ENCODE peak calls at places on chromosomes 6 and 20, in six cellular contexts. One of them, this sample, is unnamed.

GRCh38 chr20:1324598-1325172 is 4.3 kb downstream of the SDCBP2 start:
- DNase-seq in CD8-positive, alpha-beta T cell: peak
- DNase-seq in RWPE2: peak
- DNase-seq in upper lobe of left lung: peak
- DNase-seq in HFF-Myc: no peak
- DNase-seq in natural killer cell: peak
- DNase-seq in this sample: peak

GRCh38 chr20:17832236-17832635 is 132.5 kb downstream of the BANF2 start:
- DNase-seq in CD8-positive, alpha-beta T cell: no peak
- DNase-seq in RWPE2: no peak
- DNase-seq in upper lobe of left lung: no peak
- DNase-seq in HFF-Myc: no peak
- DNase-seq in natural killer cell: no peak
- DNase-seq in this sample: no peak

GRCh38 chr6:22774129-22774528 is 204.8 kb downstream of the HDGFL1 start:
- DNase-seq in CD8-positive, alpha-beta T cell: no peak
- DNase-seq in RWPE2: no peak
- DNase-seq in upper lobe of left lung: no peak
- DNase-seq in HFF-Myc: no peak
- DNase-seq in natural killer cell: no peak
- DNase-seq in this sample: no peak

GRCh38 chr6:130679684-130680083 is 147.5 kb upstream of the SMLR1 start:
- DNase-seq in CD8-positive, alpha-beta T cell: no peak
- DNase-seq in RWPE2: no peak
- DNase-seq in upper lobe of left lung: no peak
- DNase-seq in HFF-Myc: no peak
- DNase-seq in natural killer cell: no peak
- DNase-seq in this sample: no peak

GRCh38 chr6:17167327-17167979 is 65.6 kb downstream of the STMND1 start:
- DNase-seq in CD8-positive, alpha-beta T cell: no peak
- DNase-seq in RWPE2: no peak
- DNase-seq in upper lobe of left lung: peak
- DNase-seq in HFF-Myc: peak
- DNase-seq in natural killer cell: no peak
- DNase-seq in this sample: no peak

GRCh38 chr6:7624781-7625710 is 35.0 kb downstream of the SNRNP48 start:
- DNase-seq in CD8-positive, alpha-beta T cell: no peak
- DNase-seq in RWPE2: no peak
- DNase-seq in upper lobe of left lung: no peak
- DNase-seq in HFF-Myc: no peak
- DNase-seq in natural killer cell: no peak
- DNase-seq in this sample: no peak

GRCh38 chr6:82624251-82624650 is 260.6 kb downstream of the TPBG start:
- DNase-seq in CD8-positive, alpha-beta T cell: no peak
- DNase-seq in RWPE2: no peak
- DNase-seq in upper lobe of left lung: no peak
- DNase-seq in HFF-Myc: no peak
- DNase-seq in natural killer cell: no peak
- DNase-seq in this sample: no peak

GRCh38 chr6:167956983-167957492 is 40.4 kb upstream of the KIF25 start:
- DNase-seq in CD8-positive, alpha-beta T cell: no peak
- DNase-seq in RWPE2: no peak
- DNase-seq in upper lobe of left lung: no peak
- DNase-seq in HFF-Myc: no peak
- DNase-seq in natural killer cell: no peak
- DNase-seq in this sample: no peak

GRCh38 chr20:23129891-23130621 is 43.9 kb upstream of the CD93 start:
- DNase-seq in CD8-positive, alpha-beta T cell: no peak
- DNase-seq in RWPE2: peak
- DNase-seq in upper lobe of left lung: no peak
- DNase-seq in HFF-Myc: no peak
- DNase-seq in natural killer cell: no peak
- DNase-seq in this sample: no peak

GRCh38 chr6:16711551-16712249 is 49.6 kb downstream of the ATXN1 start:
- DNase-seq in CD8-positive, alpha-beta T cell: peak
- DNase-seq in RWPE2: peak
- DNase-seq in upper lobe of left lung: peak
- DNase-seq in HFF-Myc: no peak
- DNase-seq in natural killer cell: no peak
- DNase-seq in this sample: no peak

GRCh38 chr6:29926081-29926794 is 16.1 kb upstream of the HLA-A start:
- DNase-seq in CD8-positive, alpha-beta T cell: no peak
- DNase-seq in RWPE2: no peak
- DNase-seq in upper lobe of left lung: no peak
- DNase-seq in HFF-Myc: no peak
- DNase-seq in natural killer cell: no peak
- DNase-seq in this sample: no peak

GRCh38 chr20:22576733-22577514 is 7.4 kb downstream of the FOXA2 start:
- DNase-seq in CD8-positive, alpha-beta T cell: no peak
- DNase-seq in RWPE2: no peak
- DNase-seq in upper lobe of left lung: no peak
- DNase-seq in HFF-Myc: no peak
- DNase-seq in natural killer cell: no peak
- DNase-seq in this sample: no peak

GRCh38 chr6:161439093-161439492 is 165.2 kb upstream of the AGPAT4 start:
- DNase-seq in CD8-positive, alpha-beta T cell: no peak
- DNase-seq in RWPE2: peak
- DNase-seq in upper lobe of left lung: no peak
- DNase-seq in HFF-Myc: peak
- DNase-seq in natural killer cell: no peak
- DNase-seq in this sample: no peak

GRCh38 chr6:82554706-82555105 is 191.1 kb downstream of the TPBG start:
- DNase-seq in CD8-positive, alpha-beta T cell: no peak
- DNase-seq in RWPE2: no peak
- DNase-seq in upper lobe of left lung: no peak
- DNase-seq in HFF-Myc: peak
- DNase-seq in natural killer cell: no peak
- DNase-seq in this sample: no peak

GRCh38 chr20:62452475-62453095 is 23.2 kb downstream of the GATA5 start:
- DNase-seq in CD8-positive, alpha-beta T cell: no peak
- DNase-seq in RWPE2: no peak
- DNase-seq in upper lobe of left lung: no peak
- DNase-seq in HFF-Myc: no peak
- DNase-seq in natural killer cell: no peak
- DNase-seq in this sample: no peak

GRCh38 chr6:138346302-138347195 is 31.2 kb upstream of the SMIM28 start:
- DNase-seq in CD8-positive, alpha-beta T cell: no peak
- DNase-seq in RWPE2: no peak
- DNase-seq in upper lobe of left lung: no peak
- DNase-seq in HFF-Myc: no peak
- DNase-seq in natural killer cell: no peak
- DNase-seq in this sample: no peak

GRCh38 chr20:40506567-40506966 is 182.5 kb downstream of the MAFB start:
- DNase-seq in CD8-positive, alpha-beta T cell: peak
- DNase-seq in RWPE2: peak
- DNase-seq in upper lobe of left lung: peak
- DNase-seq in HFF-Myc: peak
- DNase-seq in natural killer cell: peak
- DNase-seq in this sample: no peak

GRCh38 chr6:170164271-170164900 is 126.5 kb downstream of the DLL1 start:
- DNase-seq in CD8-positive, alpha-beta T cell: no peak
- DNase-seq in RWPE2: peak
- DNase-seq in upper lobe of left lung: no peak
- DNase-seq in HFF-Myc: no peak
- DNase-seq in natural killer cell: no peak
- DNase-seq in this sample: no peak

GRCh38 chr6:110282412-110282811 is 75.7 kb downstream of the METTL24 start:
- DNase-seq in CD8-positive, alpha-beta T cell: no peak
- DNase-seq in RWPE2: no peak
- DNase-seq in upper lobe of left lung: no peak
- DNase-seq in HFF-Myc: no peak
- DNase-seq in natural killer cell: no peak
- DNase-seq in this sample: no peak

GRCh38 chr6:134436950-134437349 is 119.0 kb upstream of the SGK1 start:
- DNase-seq in CD8-positive, alpha-beta T cell: no peak
- DNase-seq in RWPE2: no peak
- DNase-seq in upper lobe of left lung: no peak
- DNase-seq in HFF-Myc: no peak
- DNase-seq in natural killer cell: no peak
- DNase-seq in this sample: no peak

GRCh38 chr6:142011156-142011555 is 121.6 kb upstream of the GJE1 start:
- DNase-seq in CD8-positive, alpha-beta T cell: no peak
- DNase-seq in RWPE2: no peak
- DNase-seq in upper lobe of left lung: no peak
- DNase-seq in HFF-Myc: no peak
- DNase-seq in natural killer cell: no peak
- DNase-seq in this sample: no peak

GRCh38 chr6:41505084-41506049 is 40.8 kb upstream of the FOXP4 start:
- DNase-seq in CD8-positive, alpha-beta T cell: no peak
- DNase-seq in RWPE2: no peak
- DNase-seq in upper lobe of left lung: peak
- DNase-seq in HFF-Myc: peak
- DNase-seq in natural killer cell: no peak
- DNase-seq in this sample: no peak

GRCh38 chr20:20955837-20956236 is 150.3 kb downstream of the LINC00237 start:
- DNase-seq in CD8-positive, alpha-beta T cell: no peak
- DNase-seq in RWPE2: no peak
- DNase-seq in upper lobe of left lung: no peak
- DNase-seq in HFF-Myc: no peak
- DNase-seq in natural killer cell: no peak
- DNase-seq in this sample: no peak

GRCh38 chr20:59039233-59039632 is 3.4 kb downstream of the PRELID3B start:
- DNase-seq in CD8-positive, alpha-beta T cell: no peak
- DNase-seq in RWPE2: no peak
- DNase-seq in upper lobe of left lung: no peak
- DNase-seq in HFF-Myc: no peak
- DNase-seq in natural killer cell: no peak
- DNase-seq in this sample: no peak

GRCh38 chr6:157020398-157021266 is 243.5 kb downstream of the ARID1B start:
- DNase-seq in CD8-positive, alpha-beta T cell: peak
- DNase-seq in RWPE2: peak
- DNase-seq in upper lobe of left lung: peak
- DNase-seq in HFF-Myc: peak
- DNase-seq in natural killer cell: no peak
- DNase-seq in this sample: no peak

GRCh38 chr6:13788820-13789219 is 25.5 kb downstream of the MCUR1 start:
- DNase-seq in CD8-positive, alpha-beta T cell: no peak
- DNase-seq in RWPE2: no peak
- DNase-seq in upper lobe of left lung: no peak
- DNase-seq in HFF-Myc: no peak
- DNase-seq in natural killer cell: no peak
- DNase-seq in this sample: no peak

GRCh38 chr6:158848441-158848840 is 29.3 kb upstream of the EZR start:
- DNase-seq in CD8-positive, alpha-beta T cell: no peak
- DNase-seq in RWPE2: no peak
- DNase-seq in upper lobe of left lung: no peak
- DNase-seq in HFF-Myc: no peak
- DNase-seq in natural killer cell: no peak
- DNase-seq in this sample: no peak

GRCh38 chr6:158043008-158043407 is 61.3 kb downstream of the SYNJ2 start:
- DNase-seq in CD8-positive, alpha-beta T cell: no peak
- DNase-seq in RWPE2: no peak
- DNase-seq in upper lobe of left lung: no peak
- DNase-seq in HFF-Myc: no peak
- DNase-seq in natural killer cell: no peak
- DNase-seq in this sample: no peak

GRCh38 chr6:14728396-14729024 is 517.4 kb upstream of the JARID2 start:
- DNase-seq in CD8-positive, alpha-beta T cell: no peak
- DNase-seq in RWPE2: no peak
- DNase-seq in upper lobe of left lung: peak
- DNase-seq in HFF-Myc: no peak
- DNase-seq in natural killer cell: no peak
- DNase-seq in this sample: no peak

GRCh38 chr6:163323274-163323673 is 91.2 kb upstream of the QKI start:
- DNase-seq in CD8-positive, alpha-beta T cell: no peak
- DNase-seq in RWPE2: no peak
- DNase-seq in upper lobe of left lung: no peak
- DNase-seq in HFF-Myc: no peak
- DNase-seq in natural killer cell: no peak
- DNase-seq in this sample: no peak

GRCh38 chr6:26258199-26258977 is 106.6 kb upstream of the BTN3A2 start:
- DNase-seq in CD8-positive, alpha-beta T cell: no peak
- DNase-seq in RWPE2: no peak
- DNase-seq in upper lobe of left lung: no peak
- DNase-seq in HFF-Myc: no peak
- DNase-seq in natural killer cell: no peak
- DNase-seq in this sample: no peak

GRCh38 chr6:20875369-20875963 is 341.2 kb downstream of the CDKAL1 start:
- DNase-seq in CD8-positive, alpha-beta T cell: no peak
- DNase-seq in RWPE2: no peak
- DNase-seq in upper lobe of left lung: no peak
- DNase-seq in HFF-Myc: no peak
- DNase-seq in natural killer cell: no peak
- DNase-seq in this sample: no peak
- TF ChIP-seq CTCF in CD8-positive, alpha-beta T cell: no peak
- TF ChIP-seq CTCF in RWPE2: peak
- TF ChIP-seq CTCF in upper lobe of left lung: no peak
- TF ChIP-seq CTCF in HFF-Myc: peak
- TF ChIP-seq CTCF in natural killer cell: no peak
- TF ChIP-seq CTCF in this sample: peak

GRCh38 chr6:104625536-104625935 is 234.2 kb downstream of the HACE1 start:
- DNase-seq in CD8-positive, alpha-beta T cell: no peak
- DNase-seq in RWPE2: peak
- DNase-seq in upper lobe of left lung: no peak
- DNase-seq in HFF-Myc: peak
- DNase-seq in natural killer cell: no peak
- DNase-seq in this sample: no peak

GRCh38 chr6:104617541-104618072 is 242.1 kb downstream of the HACE1 start:
- DNase-seq in CD8-positive, alpha-beta T cell: no peak
- DNase-seq in RWPE2: no peak
- DNase-seq in upper lobe of left lung: no peak
- DNase-seq in HFF-Myc: no peak
- DNase-seq in natural killer cell: no peak
- DNase-seq in this sample: no peak

GRCh38 chr6:104623052-104623690 is 236.5 kb downstream of the HACE1 start:
- DNase-seq in CD8-positive, alpha-beta T cell: no peak
- DNase-seq in RWPE2: no peak
- DNase-seq in upper lobe of left lung: no peak
- DNase-seq in HFF-Myc: no peak
- DNase-seq in natural killer cell: no peak
- DNase-seq in this sample: no peak
- TF ChIP-seq CTCF in CD8-positive, alpha-beta T cell: no peak
- TF ChIP-seq CTCF in RWPE2: no peak
- TF ChIP-seq CTCF in upper lobe of left lung: no peak
- TF ChIP-seq CTCF in HFF-Myc: no peak
- TF ChIP-seq CTCF in natural killer cell: no peak
- TF ChIP-seq CTCF in this sample: peak

DNA sequence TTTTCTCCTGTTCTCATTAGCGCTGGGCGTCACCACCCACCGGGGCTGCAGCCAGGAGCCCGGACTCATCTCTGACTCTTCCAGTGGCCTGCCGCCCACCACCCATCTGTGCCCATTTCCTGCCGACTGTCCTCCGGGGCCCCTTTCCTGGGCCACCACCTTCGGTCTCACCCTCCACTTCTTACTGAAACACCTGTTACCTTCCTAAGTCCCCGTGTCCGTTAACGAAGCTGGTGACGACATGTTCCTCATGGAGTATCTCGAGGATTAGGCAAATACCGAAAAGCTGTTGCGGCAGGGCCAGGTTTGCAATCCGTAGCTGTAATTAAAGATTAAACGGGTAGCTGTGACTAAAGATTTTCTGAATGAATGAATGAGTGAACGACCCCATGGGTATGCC is 80.2 kb downstream of the SRC start:
- DNase-seq in CD8-positive, alpha-beta T cell: no peak
- DNase-seq in RWPE2: peak
- DNase-seq in upper lobe of left lung: no peak
- DNase-seq in HFF-Myc: no peak
- DNase-seq in natural killer cell: no peak
- DNase-seq in this sample: no peak
- TF ChIP-seq CTCF in CD8-positive, alpha-beta T cell: no peak
- TF ChIP-seq CTCF in RWPE2: no peak
- TF ChIP-seq CTCF in upper lobe of left lung: no peak
- TF ChIP-seq CTCF in HFF-Myc: no peak
- TF ChIP-seq CTCF in natural killer cell: no peak
- TF ChIP-seq CTCF in this sample: no peak

GRCh38 chr6:20946037-20946436 is 411.8 kb downstream of the CDKAL1 start:
- DNase-seq in CD8-positive, alpha-beta T cell: no peak
- DNase-seq in RWPE2: no peak
- DNase-seq in upper lobe of left lung: no peak
- DNase-seq in HFF-Myc: no peak
- DNase-seq in natural killer cell: no peak
- DNase-seq in this sample: no peak
- TF ChIP-seq CTCF in CD8-positive, alpha-beta T cell: no peak
- TF ChIP-seq CTCF in RWPE2: no peak
- TF ChIP-seq CTCF in upper lobe of left lung: no peak
- TF ChIP-seq CTCF in HFF-Myc: no peak
- TF ChIP-seq CTCF in natural killer cell: no peak
- TF ChIP-seq CTCF in this sample: no peak

This sample was measured in type B pancreatic cell.